ENCODE peak calls at places on chromosomes 12 and 14, in six cellular contexts. U is thyroid gland, O is spleen, W is A549, A is K562, D is endothelial cell of umbilical vein. Q is an unnamed sample.

GRCh38 chr12:78490841-78491240 is 373.7 kb upstream of the SYT1 start:
- DNase-seq in U (no peak), O (no peak), W (no peak), A (no peak), D (no peak), Q (no peak)

GRCh38 chr14:105075364-105076295 is 10.4 kb upstream of the GPR132 start:
- DNase-seq in U (peak), O (peak), W (no peak), A (peak), D (no peak), Q (no peak)

GRCh38 chr12:114858388-114859146 is 174.6 kb upstream of the TBX3 start:
- DNase-seq in U (no peak), O (no peak), W (peak), A (no peak), D (no peak), Q (no peak)

GRCh38 chr12:47734725-47735480 is 9.6 kb upstream of the ENDOU start:
- DNase-seq in U (peak), O (no peak), W (no peak), A (no peak), D (no peak), Q (no peak)

GRCh38 chr14:47044841-47045240 is 393.3 kb upstream of the RPL10L start:
- DNase-seq in U (no peak), O (no peak), W (no peak), A (no peak), D (peak), Q (no peak)

GRCh38 chr14:64388533-64389243 is 535 bp downstream of the MTHFD1 start:
- DNase-seq in U (no peak), O (peak), W (no peak), A (no peak), D (no peak), Q (no peak)

GRCh38 chr14:75418779-75419768 is 8.7 kb upstream of the JDP2 start:
- DNase-seq in U (peak), O (no peak), W (peak), A (peak), D (no peak), Q (no peak)

GRCh38 chr12:21239866-21240265 is 94.9 kb downstream of the SLCO1A2 start:
- DNase-seq in U (no peak), O (no peak), W (no peak), A (no peak), D (no peak), Q (no peak)

GRCh38 chr12:79725987-79726386 is 35.2 kb upstream of the PAWR start:
- DNase-seq in U (no peak), O (no peak), W (no peak), A (no peak), D (no peak), Q (peak)

GRCh38 chr12:119322324-119322723 is 12.2 kb upstream of the CCDC60 start:
- DNase-seq in U (peak), O (no peak), W (no peak), A (no peak), D (no peak), Q (no peak)

GRCh38 chr12:64335886-64336466 is 54.6 kb downstream of the C12orf56 start:
- DNase-seq in U (no peak), O (no peak), W (no peak), A (no peak), D (no peak), Q (no peak)

GRCh38 chr14:32574269-32574668 is 245.2 kb downstream of the AKAP6 start:
- DNase-seq in U (no peak), O (no peak), W (no peak), A (no peak), D (no peak), Q (no peak)
- TF ChIP-seq POLR2A in U (no peak), O (no peak), W (no peak), A (no peak), D (no peak), Q (no peak)

DNA sequence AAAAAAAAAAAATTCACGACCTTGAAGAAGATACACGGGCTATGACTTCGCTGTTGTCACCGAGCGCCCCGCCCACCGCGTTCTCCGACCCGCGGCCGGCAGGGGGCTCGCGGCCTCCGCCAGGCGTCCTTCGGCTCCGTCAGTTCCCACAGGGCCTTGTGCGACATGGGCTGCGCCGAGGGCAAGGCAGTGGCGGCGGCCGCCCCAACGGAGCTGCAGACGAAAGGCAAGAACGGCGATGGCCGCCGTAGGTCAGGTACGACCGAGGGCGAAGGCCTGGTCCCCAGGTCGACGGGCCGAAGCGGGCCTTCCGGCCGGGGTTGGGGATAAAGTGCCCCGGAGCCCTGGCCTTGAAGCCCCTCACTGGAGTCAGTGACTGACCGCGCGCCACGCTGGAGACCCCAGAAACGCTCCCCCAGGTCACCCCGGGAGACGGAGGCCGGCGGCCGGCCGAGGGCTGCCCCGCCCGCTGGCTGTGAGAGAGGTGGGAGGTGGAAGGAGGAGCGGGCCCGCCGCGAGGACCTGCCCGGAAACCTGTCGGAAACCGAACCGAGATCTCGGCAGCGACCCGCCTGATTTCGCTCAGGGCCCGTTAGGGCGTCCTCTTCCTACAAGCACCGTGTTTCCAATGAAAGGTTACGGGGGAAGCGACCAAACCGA is at the start of gene TXNRD1:
- DNase-seq in U (peak), O (peak), W (peak), A (peak), D (peak), Q (no peak)
- TF ChIP-seq POLR2A in U (peak), O (no peak), W (peak), A (peak), D (peak), Q (no peak)

GRCh38 chr12:6533653-6534157 is 612 bp upstream of the GAPDH start:
- DNase-seq in U (peak), O (peak), W (peak), A (peak), D (peak), Q (no peak)
- TF ChIP-seq POLR2A in U (peak), O (no peak), W (peak), A (no peak), D (no peak), Q (no peak)

GRCh38 chr14:53613404-53614253 is 343.0 kb downstream of the BMP4 start:
- DNase-seq in U (no peak), O (peak), W (peak), A (no peak), D (peak), Q (peak)
- TF ChIP-seq POLR2A in U (no peak), O (no peak), W (no peak), A (no peak), D (no peak), Q (no peak)

GRCh38 chr14:100341301-100342031 is 18.3 kb downstream of the SLC25A47 start:
- DNase-seq in U (no peak), O (peak), W (peak), A (no peak), D (peak), Q (peak)

GRCh38 chr14:100339757-100340453 is 16.8 kb downstream of the SLC25A47 start:
- DNase-seq in U (no peak), O (peak), W (no peak), A (no peak), D (no peak), Q (no peak)

GRCh38 chr14:100345711-100346110 is 22.6 kb downstream of the SLC25A47 start:
- DNase-seq in U (no peak), O (no peak), W (no peak), A (no peak), D (no peak), Q (no peak)

GRCh38 chr14:100340454-100340813 is 17.3 kb downstream of the SLC25A47 start:
- DNase-seq in U (no peak), O (peak), W (no peak), A (no peak), D (no peak), Q (no peak)

GRCh38 chr14:100342195-100342594 is 19.1 kb downstream of the SLC25A47 start:
- DNase-seq in U (no peak), O (peak), W (no peak), A (no peak), D (no peak), Q (no peak)
- TF ChIP-seq POLR2A in U (no peak), O (no peak), W (no peak), A (no peak), D (no peak), Q (no peak)

DNA sequence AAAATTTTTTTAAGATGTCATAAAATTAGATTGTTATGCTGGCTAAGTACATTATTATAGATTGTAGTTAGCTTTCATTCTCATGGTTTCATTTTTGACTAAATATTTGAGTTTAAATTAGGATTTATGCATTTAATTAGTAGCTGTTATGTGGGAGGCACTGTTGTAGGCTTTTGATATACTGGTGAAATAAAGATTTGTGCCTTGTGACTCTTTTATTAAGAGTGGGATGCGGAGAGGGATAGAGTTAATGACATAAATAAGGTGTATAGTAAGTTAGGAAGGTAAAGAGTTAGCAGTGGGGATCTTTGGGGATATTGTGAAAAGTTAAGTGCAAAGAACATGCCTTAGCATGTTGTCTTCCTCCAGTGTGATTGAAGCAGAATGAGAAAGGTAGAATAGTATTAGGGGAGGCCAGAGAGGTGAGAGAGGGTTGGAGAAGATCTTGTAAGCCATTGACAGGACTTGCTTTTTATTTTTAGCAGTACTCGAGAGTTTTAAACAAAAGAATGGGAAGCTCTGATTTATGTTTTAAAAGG is 8.8 kb downstream of the ARHGAP5 start:
- DNase-seq in U (no peak), O (no peak), W (no peak), A (no peak), D (no peak), Q (no peak)
- TF ChIP-seq POLR2A in U (no peak), O (no peak), W (no peak), A (no peak), D (no peak), Q (no peak)

DNA sequence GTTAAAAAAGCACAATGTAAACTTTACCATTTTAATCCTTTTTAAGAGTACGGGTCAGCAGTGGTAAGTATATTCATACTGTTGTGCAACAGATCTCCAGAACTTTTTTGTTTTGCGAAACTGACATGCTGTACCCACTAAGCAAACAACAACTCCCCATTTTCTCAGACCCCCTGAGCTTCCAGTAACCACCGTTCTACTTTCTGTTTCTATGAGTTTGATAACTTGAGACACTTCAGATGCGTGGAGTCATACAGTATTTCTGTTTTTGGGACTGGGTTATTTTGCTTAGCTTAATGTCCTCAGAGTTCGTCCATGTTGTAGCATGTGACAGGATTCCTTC is 38.0 kb downstream of the CHST11 start:
- DNase-seq in U (no peak), O (no peak), W (no peak), A (no peak), D (no peak), Q (no peak)
- TF ChIP-seq POLR2A in U (no peak), O (no peak), W (no peak), A (no peak), D (no peak), Q (no peak)

GRCh38 chr12:51218607-51219161 is 822 bp upstream of the POU6F1 start:
- DNase-seq in U (no peak), O (no peak), W (peak), A (peak), D (peak), Q (no peak)

GRCh38 chr12:51216652-51217051 is 1.2 kb downstream of the POU6F1 start:
- DNase-seq in U (peak), O (no peak), W (no peak), A (no peak), D (no peak), Q (no peak)

GRCh38 chr12:51217968-51218606 is at the start of gene POU6F1:
- DNase-seq in U (peak), O (peak), W (peak), A (peak), D (peak), Q (peak)

GRCh38 chr12:51219345-51219744 is 1.5 kb upstream of the POU6F1 start:
- DNase-seq in U (no peak), O (no peak), W (no peak), A (no peak), D (no peak), Q (no peak)

GRCh38 chr12:51217133-51217967 is 512 bp downstream of the POU6F1 start:
- DNase-seq in U (peak), O (peak), W (peak), A (peak), D (peak), Q (peak)
- TF ChIP-seq POLR2A in U (peak), O (no peak), W (no peak), A (no peak), D (no peak), Q (no peak)

GRCh38 chr12:2812290-2813213 is at the start of gene ITFG2:
- DNase-seq in U (peak), O (peak), W (peak), A (peak), D (peak), Q (peak)
- TF ChIP-seq POLR2A in U (peak), O (peak), W (peak), A (peak), D (peak), Q (peak)

GRCh38 chr14:102927346-102927877 is 4.9 kb downstream of the AMN start:
- DNase-seq in U (no peak), O (no peak), W (no peak), A (no peak), D (no peak), Q (no peak)
- TF ChIP-seq POLR2A in U (no peak), O (no peak), W (no peak), A (no peak), D (no peak), Q (no peak)

Q was measured in H54.